ENCODE peak calls at places on chromosomes 16 and 17, in five cellular contexts. B is activated T-cell treated with anti-CD3 and anti-CD28 coated beads for 24 hours, N is C1 segment of cervical spinal cord, S is H4, E is nucleus accumbens. C is an unnamed sample.

GRCh38 chr16:88940196-88941050 is 36.6 kb downstream of the CBFA2T3 start:
- DNase-seq in E (no peak), N (no peak), B (no peak), S (no peak), C (no peak)

GRCh38 chr17:72250206-72250605 is 129.4 kb downstream of the SOX9 start:
- DNase-seq in E (no peak), N (no peak), S (no peak), B (no peak), C (no peak)

GRCh38 chr16:86215233-86215978 is 294.9 kb upstream of the FOXF1 start:
- DNase-seq in N (no peak), S (no peak), E (no peak), B (no peak), C (no peak)

GRCh38 chr17:633641-634091 is 81.0 kb downstream of the VPS53 start:
- DNase-seq in E (no peak), N (no peak), S (no peak), B (no peak), C (peak)

GRCh38 chr16:23863511-23864422 is 28.0 kb downstream of the PRKCB start:
- DNase-seq in N (no peak), B (no peak), E (no peak), S (no peak), C (no peak)

GRCh38 chr16:9885457-9885856 is 296.8 kb downstream of the GRIN2A start:
- DNase-seq in E (no peak), N (peak), B (no peak), S (no peak), C (no peak)

GRCh38 chr17:44071772-44072171 is 1.2 kb downstream of the G6PC3 start:
- DNase-seq in N (no peak), E (no peak), B (no peak), S (no peak), C (no peak)

GRCh38 chr17:49338883-49339282 is 23.2 kb downstream of the ZNF652 start:
- DNase-seq in E (no peak), S (no peak), N (no peak), B (no peak), C (no peak)